ENCODE peak calls at places on chromosomes 6 and 20, in seven cellular contexts. D is transverse colon, W is sigmoid colon, S is stomach, P is GM12891, O is upper lobe of left lung, L is H1. K is an unnamed sample.

GRCh38 chr6:102387351-102388033 is 994.0 kb downstream of the GRIK2 start:
- DNase-seq in D (no peak), W (no peak), S (no peak), P (no peak), O (no peak), L (no peak), K (no peak)

GRCh38 chr6:146224988-146225387 is 196.1 kb downstream of the GRM1 start:
- DNase-seq in D (no peak), W (no peak), S (no peak), P (no peak), O (no peak), L (no peak), K (no peak)

GRCh38 chr6:14804444-14805210 is 441.2 kb upstream of the JARID2 start:
- DNase-seq in D (peak; percentile 93), W (peak; percentile 95), S (peak; percentile 77), P (no peak), O (no peak), L (no peak), K (no peak)

GRCh38 chr20:37615507-37616425 is 78.1 kb upstream of the CTNNBL1 start:
- DNase-seq in D (peak; percentile 44), W (no peak), S (peak; percentile 55), P (peak; percentile 42), O (no peak), L (peak; percentile 79), K (no peak)

GRCh38 chr6:46998436-46999017 is 43.6 kb downstream of the ADGRF1 start:
- DNase-seq in D (no peak), W (no peak), S (no peak), P (no peak), O (no peak), L (no peak), K (no peak)

GRCh38 chr20:51220293-51220706 is 197.4 kb upstream of the KCNG1 start:
- DNase-seq in D (peak; percentile 51), W (no peak), S (peak; percentile 30), P (peak; percentile 38), O (no peak), L (peak; percentile 93), K (peak; percentile 36)

GRCh38 chr6:43807228-43808061 is 37.4 kb downstream of the VEGFA start:
- DNase-seq in D (no peak), W (no peak), S (no peak), P (no peak), O (no peak), L (no peak), K (no peak)

GRCh38 chr20:49287555-49288249 is 9.8 kb upstream of the ZNFX1 start:
- DNase-seq in D (no peak), W (no peak), S (no peak), P (no peak), O (no peak), L (no peak), K (no peak)

GRCh38 chr20:7579888-7580287 is 360.4 kb downstream of the HAO1 start:
- DNase-seq in D (no peak), W (no peak), S (no peak), P (no peak), O (no peak), L (no peak), K (no peak)

GRCh38 chr6:132020138-132020551 is 69.0 kb upstream of the CCN2 start:
- DNase-seq in D (no peak), W (peak; percentile 85), S (no peak), P (no peak), O (peak; percentile 28), L (no peak), K (no peak)

GRCh38 chr6:163780993-163781392 is 366.5 kb downstream of the QKI start:
- DNase-seq in D (no peak), W (peak; percentile 66), S (no peak), P (no peak), O (no peak), L (no peak), K (no peak)

GRCh38 chr20:57804470-57805250 is 94.8 kb upstream of the PMEPA1 start:
- DNase-seq in D (no peak), W (peak; percentile 41), S (no peak), P (no peak), O (no peak), L (no peak), K (no peak)

GRCh38 chr6:111837007-111837406 is 36.2 kb downstream of the FYN start:
- DNase-seq in D (no peak), W (no peak), S (no peak), P (no peak), O (no peak), L (no peak), K (no peak)

GRCh38 chr20:58980711-58981563 is at the start of gene NELFCD:
- DNase-seq in D (peak; percentile 93), W (peak; percentile 92), S (peak; percentile 92), P (peak; percentile 92), O (peak; percentile 87), L (peak; percentile 96), K (peak; percentile 97)
- TF ChIP-seq POLR2A in D (peak; percentile 52), W (peak; percentile 13), S (no peak), P (peak; percentile 79), O (no peak), L (peak; percentile 85), K (peak; percentile 93)

DNA sequence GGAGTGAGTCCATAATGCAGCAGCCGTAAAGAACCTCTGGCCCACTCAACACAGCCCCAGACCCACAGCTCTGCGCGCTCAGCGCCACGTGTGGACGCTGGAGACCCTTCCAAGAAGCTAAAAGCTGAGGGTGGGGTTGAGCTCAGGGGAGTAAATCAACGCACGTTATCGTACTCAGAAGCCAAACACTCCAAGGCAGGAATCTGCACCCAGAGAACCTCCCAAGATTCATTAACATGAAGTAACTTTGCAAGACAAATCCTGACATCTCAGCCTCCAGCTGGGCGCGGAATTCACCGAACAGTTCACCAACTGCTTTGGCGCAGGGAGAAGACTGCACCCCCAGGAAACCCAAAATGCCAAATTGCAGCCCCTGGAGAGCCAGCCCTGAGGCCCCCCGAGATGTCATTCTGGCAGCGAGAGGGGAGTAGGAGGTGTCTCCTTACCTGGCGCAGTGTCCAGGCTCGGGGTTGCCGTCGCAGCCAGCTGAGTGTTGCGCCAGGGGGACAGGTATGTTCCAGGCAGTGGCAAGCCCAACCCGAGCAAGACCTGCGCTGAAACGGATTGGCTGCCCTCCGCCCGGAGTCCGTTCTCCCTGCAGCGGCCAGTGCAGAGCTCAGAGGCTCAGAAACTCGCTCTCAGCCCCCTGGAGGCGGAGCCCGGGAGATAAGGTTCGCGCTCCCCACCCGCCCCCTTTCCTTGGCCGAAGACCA is at the start of gene COL21A1:
- DNase-seq in D (peak; percentile 17), W (peak; percentile 81), S (no peak), P (no peak), O (peak; percentile 44), L (peak; percentile 87), K (no peak)
- TF ChIP-seq POLR2AphosphoS5 in D (no peak), W (peak; percentile 31), S (no peak), P (no peak), O (no peak), L (no peak), K (no peak)

GRCh38 chr6:116363759-116364158 is 7.0 kb upstream of the DSE start:
- DNase-seq in D (no peak), W (no peak), S (no peak), P (no peak), O (no peak), L (no peak), K (no peak)
- TF ChIP-seq POLR2A in D (no peak), W (no peak), S (no peak), P (no peak), O (no peak), L (no peak), K (no peak)

GRCh38 chr20:24403410-24403809 is 66.0 kb upstream of the SYNDIG1 start:
- DNase-seq in D (no peak), W (no peak), S (no peak), P (no peak), O (no peak), L (no peak), K (no peak)

GRCh38 chr20:24411003-24411402 is 58.4 kb upstream of the SYNDIG1 start:
- DNase-seq in D (no peak), W (no peak), S (no peak), P (no peak), O (no peak), L (no peak), K (no peak)

GRCh38 chr20:24405810-24406209 is 63.6 kb upstream of the SYNDIG1 start:
- DNase-seq in D (no peak), W (no peak), S (no peak), P (no peak), O (no peak), L (no peak), K (no peak)

GRCh38 chr20:24406251-24406650 is 63.2 kb upstream of the SYNDIG1 start:
- DNase-seq in D (no peak), W (no peak), S (no peak), P (no peak), O (no peak), L (no peak), K (no peak)

GRCh38 chr20:24406761-24407550 is 62.5 kb upstream of the SYNDIG1 start:
- DNase-seq in D (no peak), W (no peak), S (no peak), P (no peak), O (no peak), L (no peak), K (no peak)
- TF ChIP-seq POLR2AphosphoS5 in D (no peak), W (no peak), S (no peak), P (no peak), O (no peak), L (no peak), K (no peak)

GRCh38 chr20:56468317-56469076 is at the start of gene RTF2:
- DNase-seq in D (peak; percentile 96), W (peak; percentile 96), S (peak; percentile 94), P (peak; percentile 70), O (peak; percentile 91), L (peak; percentile 98), K (peak; percentile 77)
- TF ChIP-seq POLR2A in D (peak; percentile 70), W (no peak), S (no peak), P (peak; percentile 70), O (peak; percentile 53), L (peak; percentile 71), K (peak; percentile 82)

GRCh38 chr6:41934278-41935189 is 7.1 kb downstream of the CCND3 start:
- DNase-seq in D (no peak), W (no peak), S (no peak), P (no peak), O (no peak), L (no peak), K (no peak)
- TF ChIP-seq POLR2AphosphoS5 in D (no peak), W (no peak), S (no peak), P (no peak), O (no peak), L (peak; percentile 45), K (no peak)

GRCh38 chr20:1003920-1004697 is 2.0 kb upstream of the RSPO4 start:
- DNase-seq in D (no peak), W (peak; percentile 15), S (no peak), P (no peak), O (peak; percentile 3), L (no peak), K (no peak)
- TF ChIP-seq POLR2A in D (no peak), W (no peak), S (no peak), P (no peak), O (no peak), L (no peak), K (no peak)

GRCh38 chr6:16238658-16239089 is 287 bp downstream of the GMPR start:
- DNase-seq in D (no peak), W (no peak), S (no peak), P (no peak), O (peak; percentile 23), L (peak; percentile 59), K (no peak)
- TF ChIP-seq POLR2AphosphoS5 in D (peak; percentile 3), W (peak; percentile 73), S (no peak), P (no peak), O (peak; percentile 1), L (no peak), K (no peak)